ENCODE peak calls at places on chromosomes 4 and X, in six cellular contexts. Q is lower leg skin, R is sigmoid colon, V is keratinocyte, L is GM12865, P is endothelial cell. H is an unnamed sample.

GRCh38 chrX:79081895-79082512 is 62.5 kb upstream of the GPR174 start:
- DNase-seq in Q (no peak), L (peak; percentile 66), R (no peak), P (peak; percentile 8), V (no peak), H (peak; percentile 29)

GRCh38 chr4:100014616-100015015 is 64.5 kb upstream of the H2AZ1 start:
- DNase-seq in Q (no peak), L (no peak), V (no peak), P (no peak), R (no peak), H (no peak)

GRCh38 chrX:13898084-13898483 is 81.2 kb upstream of the GPM6B start:
- DNase-seq in V (no peak), L (peak; percentile 70), P (peak; percentile 18), Q (no peak), R (no peak), H (peak; percentile 30)

GRCh38 chrX:109281478-109282275 is 200.2 kb downstream of the GUCY2F start:
- DNase-seq in Q (no peak), V (no peak), P (no peak), L (peak; percentile 27), R (no peak), H (no peak)

GRCh38 chr4:187633245-187633644 is 362.3 kb upstream of the ZFP42 start:
- DNase-seq in P (no peak), Q (no peak), V (no peak), L (no peak), R (no peak), H (no peak)

GRCh38 chrX:100587846-100588245 is 3.1 kb downstream of the TNMD start:
- DNase-seq in V (no peak), P (no peak), L (no peak), Q (no peak), R (no peak), H (no peak)

GRCh38 chr4:184150102-184150839 is 67.4 kb downstream of the ENPP6 start:
- DNase-seq in P (no peak), R (no peak), Q (peak; percentile 28), L (no peak), V (no peak), H (no peak)

GRCh38 chr4:147825451-147826287 is 93.8 kb downstream of the ARHGAP10 start:
- DNase-seq in P (no peak), Q (no peak), L (no peak), V (no peak), R (no peak), H (no peak)

GRCh38 chrX:150482537-150483217 is 85.7 kb upstream of the MTM1 start:
- DNase-seq in R (no peak), P (no peak), L (peak; percentile 24), Q (no peak), V (no peak), H (no peak)

GRCh38 chrX:79140731-79141130 is 3.8 kb upstream of the GPR174 start:
- DNase-seq in L (no peak), R (no peak), Q (no peak), V (no peak), P (no peak), H (no peak)

GRCh38 chrX:27381419-27381818 is 81.7 kb downstream of the PPP4R3C start:
- DNase-seq in Q (no peak), P (no peak), R (no peak), L (no peak), V (no peak), H (no peak)

GRCh38 chr4:1868912-1869311 is 2.3 kb upstream of the NSD2 start:
- DNase-seq in P (no peak), V (no peak), R (no peak), L (no peak), Q (no peak), H (no peak)

GRCh38 chrX:154719132-154719675 is 31.7 kb downstream of the GAB3 start:
- DNase-seq in V (no peak), Q (no peak), P (no peak), L (no peak), R (no peak), H (no peak)

GRCh38 chrX:154793084-154793483 is 12.2 kb downstream of the MPP1 start:
- DNase-seq in R (no peak), L (no peak), Q (no peak), V (no peak), P (no peak), H (no peak)

GRCh38 chrX:152821145-152821765 is 9.3 kb downstream of the CETN2 start:
- DNase-seq in V (no peak), L (peak; percentile 23), R (no peak), Q (no peak), P (peak; percentile 63), H (no peak)

GRCh38 chr4:15702941-15703403 is at the start of gene BST1:
- DNase-seq in R (peak; percentile 82), Q (peak; percentile 93), V (no peak), L (peak; percentile 26), P (peak; percentile 57), H (peak; percentile 61)

GRCh38 chrX:129318375-129318774 is 204.9 kb downstream of the SMARCA1 start:
- DNase-seq in Q (no peak), R (no peak), P (peak; percentile 4), V (no peak), L (peak; percentile 11), H (peak; percentile 1)

GRCh38 chrX:148365233-148365632 is 135.2 kb upstream of the AFF2 start:
- DNase-seq in P (no peak), Q (no peak), R (no peak), V (no peak), L (no peak), H (no peak)

GRCh38 chrX:133307637-133308485 is 89.7 kb upstream of the TFDP3 start:
- DNase-seq in V (no peak), P (peak; percentile 16), R (no peak), L (no peak), Q (no peak), H (no peak)

GRCh38 chr4:91198951-91199350 is 1071.8 kb downstream of the CCSER1 start:
- DNase-seq in Q (no peak), V (no peak), R (no peak), L (no peak), P (no peak), H (no peak)

GRCh38 chr4:20825493-20825892 is 125.2 kb downstream of the PACRGL start:
- DNase-seq in L (no peak), Q (no peak), R (no peak), P (no peak), V (no peak), H (no peak)

GRCh38 chr4:36610628-36611027 is 329.2 kb downstream of the DTHD1 start:
- DNase-seq in V (no peak), R (no peak), L (peak; percentile 14), P (no peak), Q (no peak), H (no peak)

GRCh38 chr4:74635490-74636123 is 158.7 kb downstream of the BTC start:
- DNase-seq in P (no peak), V (no peak), R (no peak), L (no peak), Q (no peak), H (no peak)

GRCh38 chrX:45602151-45602550 is 401.5 kb upstream of the DIPK2B start:
- DNase-seq in P (no peak), V (no peak), Q (no peak), R (no peak), L (no peak), H (no peak)

GRCh38 chrX:132958086-132958703 is at the start of gene HS6ST2:
- DNase-seq in P (peak; percentile 35), R (no peak), L (no peak), Q (no peak), V (no peak), H (no peak)

GRCh38 chr4:143294310-143294709 is 42.4 kb upstream of the GAB1 start:
- DNase-seq in P (no peak), Q (no peak), V (no peak), L (no peak), R (peak; percentile 97), H (no peak)

GRCh38 chr4:58543465-58543864 is 1433.3 kb upstream of the IGFBP7 start:
- DNase-seq in R (no peak), Q (no peak), L (no peak), P (no peak), V (no peak), H (no peak)

GRCh38 chr4:117661673-117662072 is 372.6 kb upstream of the NDST3 start:
- DNase-seq in Q (no peak), P (no peak), R (no peak), L (no peak), V (no peak), H (no peak)

GRCh38 chr4:118398226-118399090 is 45.7 kb upstream of the PRSS12 start:
- DNase-seq in Q (no peak), L (peak; percentile 66), V (no peak), P (no peak), R (no peak), H (no peak)

GRCh38 chr4:7788193-7788592 is 151.5 kb downstream of the AFAP1 start:
- DNase-seq in R (peak; percentile 55), V (no peak), P (no peak), L (no peak), Q (no peak), H (no peak)
- TF ChIP-seq CTCF in R (no peak), V (no peak), P (no peak), L (no peak), Q (no peak), H (no peak)

GRCh38 chr4:128285085-128286023 is 2.3 kb downstream of the PGRMC2 start:
- DNase-seq in L (no peak), P (no peak), V (no peak), Q (no peak), R (no peak), H (no peak)
- TF ChIP-seq CTCF in L (no peak), P (no peak), V (no peak), Q (no peak), R (no peak), H (no peak)

DNA sequence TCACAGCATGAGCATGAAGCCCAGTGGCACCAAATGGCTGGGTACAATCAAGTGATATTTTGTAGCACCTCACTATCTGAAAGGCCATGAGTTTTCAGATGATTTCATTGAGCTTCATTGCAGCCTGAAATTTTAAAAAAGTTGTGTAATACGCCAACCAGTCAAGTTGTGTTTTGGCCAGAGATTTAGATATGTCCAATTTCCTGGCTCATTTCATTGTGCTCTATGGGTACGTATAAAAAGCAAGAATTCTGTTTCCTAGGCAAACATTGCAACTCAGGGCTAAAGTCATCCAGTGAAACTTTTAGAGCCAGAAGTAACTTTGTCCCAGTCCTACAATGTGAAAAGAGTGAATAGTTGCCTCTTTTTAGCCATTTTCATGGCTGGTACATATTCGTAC is 212.5 kb downstream of the GC start:
- DNase-seq in P (no peak), V (no peak), R (no peak), L (no peak), Q (no peak), H (no peak)
- TF ChIP-seq CTCF in P (no peak), V (no peak), R (no peak), L (no peak), Q (no peak), H (no peak)

GRCh38 chr4:22999419-22999818 is 306.7 kb downstream of the GBA3 start:
- DNase-seq in P (no peak), V (no peak), R (no peak), L (no peak), Q (no peak), H (no peak)
- TF ChIP-seq CTCF in P (no peak), V (no peak), R (no peak), L (no peak), Q (no peak), H (no peak)

H was measured in GM13976.